ENCODE peak calls at places on chromosomes 3 and 15, in nine cellular contexts. One of them, this sample, is unnamed. For H3K4me1 and H3K36me3, the result is how much of the 10 kb centered on the place peaks cover.

GRCh38 chr15:81880314-81880713 is 165.5 kb downstream of the MEX3B start:
- DNase-seq in GM23338: no peak
- DNase-seq in effector memory CD4-positive, alpha-beta T cell: no peak
- DNase-seq in iPS DF 6.9: no peak
- DNase-seq in GM23248: no peak
- DNase-seq in heart right ventricle: no peak
- DNase-seq in stomach: no peak
- DNase-seq in psoas muscle: no peak
- DNase-seq in adrenal gland: no peak
- DNase-seq in this sample: no peak

GRCh38 chr3:15438988-15439387 is 11.6 kb downstream of the EAF1 start:
- DNase-seq in heart right ventricle: no peak
- DNase-seq in stomach: no peak
- DNase-seq in psoas muscle: no peak
- DNase-seq in adrenal gland: no peak
- DNase-seq in effector memory CD4-positive, alpha-beta T cell: no peak
- DNase-seq in GM23338: no peak
- DNase-seq in iPS DF 6.9: no peak
- DNase-seq in GM23248: peak
- DNase-seq in this sample: no peak

GRCh38 chr15:68412218-68412617 is 19.7 kb downstream of the ITGA11 start:
- DNase-seq in GM23248: no peak
- DNase-seq in iPS DF 6.9: no peak
- DNase-seq in psoas muscle: no peak
- DNase-seq in stomach: no peak
- DNase-seq in GM23338: no peak
- DNase-seq in adrenal gland: peak
- DNase-seq in effector memory CD4-positive, alpha-beta T cell: no peak
- DNase-seq in heart right ventricle: no peak
- DNase-seq in this sample: no peak

GRCh38 chr15:49606594-49606993 is 14.0 kb downstream of the FAM227B start:
- DNase-seq in psoas muscle: no peak
- DNase-seq in adrenal gland: no peak
- DNase-seq in effector memory CD4-positive, alpha-beta T cell: no peak
- DNase-seq in GM23338: peak
- DNase-seq in iPS DF 6.9: no peak
- DNase-seq in heart right ventricle: no peak
- DNase-seq in stomach: no peak
- DNase-seq in GM23248: no peak
- DNase-seq in this sample: no peak

GRCh38 chr15:79028411-79028964 is 62.1 kb downstream of the RASGRF1 start:
- DNase-seq in effector memory CD4-positive, alpha-beta T cell: no peak
- DNase-seq in GM23338: peak
- DNase-seq in psoas muscle: no peak
- DNase-seq in iPS DF 6.9: peak
- DNase-seq in GM23248: peak
- DNase-seq in heart right ventricle: peak
- DNase-seq in adrenal gland: peak
- DNase-seq in stomach: no peak
- DNase-seq in this sample: peak

GRCh38 chr15:78457101-78457500 is 19.1 kb downstream of the IREB2 start:
- DNase-seq in GM23338: no peak
- DNase-seq in psoas muscle: no peak
- DNase-seq in heart right ventricle: no peak
- DNase-seq in effector memory CD4-positive, alpha-beta T cell: no peak
- DNase-seq in iPS DF 6.9: no peak
- DNase-seq in GM23248: peak
- DNase-seq in stomach: no peak
- DNase-seq in adrenal gland: no peak
- DNase-seq in this sample: peak

GRCh38 chr15:74156678-74157411 is 16.7 kb upstream of the ISLR start:
- DNase-seq in GM23248: peak
- DNase-seq in adrenal gland: no peak
- DNase-seq in heart right ventricle: no peak
- DNase-seq in iPS DF 6.9: no peak
- DNase-seq in psoas muscle: no peak
- DNase-seq in GM23338: no peak
- DNase-seq in stomach: no peak
- DNase-seq in effector memory CD4-positive, alpha-beta T cell: no peak
- DNase-seq in this sample: peak

GRCh38 chr3:196082471-196082971 is 631 bp upstream of the TFRC start:
- DNase-seq in psoas muscle: no peak
- DNase-seq in heart right ventricle: no peak
- DNase-seq in stomach: no peak
- DNase-seq in effector memory CD4-positive, alpha-beta T cell: no peak
- DNase-seq in adrenal gland: no peak
- DNase-seq in iPS DF 6.9: no peak
- DNase-seq in GM23248: no peak
- DNase-seq in GM23338: no peak
- DNase-seq in this sample: no peak

GRCh38 chr15:65069779-65070546 is 2.2 kb upstream of the RASL12 start:
- DNase-seq in effector memory CD4-positive, alpha-beta T cell: no peak
- DNase-seq in GM23338: no peak
- DNase-seq in GM23248: no peak
- DNase-seq in adrenal gland: no peak
- DNase-seq in psoas muscle: peak
- DNase-seq in heart right ventricle: peak
- DNase-seq in stomach: no peak
- DNase-seq in iPS DF 6.9: no peak
- DNase-seq in this sample: no peak

GRCh38 chr15:65067645-65068416 is at the start of gene RASL12:
- DNase-seq in heart right ventricle: no peak
- DNase-seq in GM23248: no peak
- DNase-seq in adrenal gland: no peak
- DNase-seq in GM23338: peak
- DNase-seq in iPS DF 6.9: no peak
- DNase-seq in psoas muscle: no peak
- DNase-seq in effector memory CD4-positive, alpha-beta T cell: no peak
- DNase-seq in stomach: no peak
- DNase-seq in this sample: no peak

GRCh38 chr15:65067334-65067644 is 502 bp downstream of the RASL12 start:
- DNase-seq in psoas muscle: no peak
- DNase-seq in iPS DF 6.9: no peak
- DNase-seq in GM23338: no peak
- DNase-seq in effector memory CD4-positive, alpha-beta T cell: no peak
- DNase-seq in GM23248: no peak
- DNase-seq in adrenal gland: no peak
- DNase-seq in stomach: no peak
- DNase-seq in heart right ventricle: no peak
- DNase-seq in this sample: no peak

GRCh38 chr15:65068436-65068835 is 645 bp upstream of the RASL12 start:
- DNase-seq in stomach: no peak
- DNase-seq in GM23248: no peak
- DNase-seq in adrenal gland: no peak
- DNase-seq in psoas muscle: no peak
- DNase-seq in GM23338: no peak
- DNase-seq in effector memory CD4-positive, alpha-beta T cell: no peak
- DNase-seq in iPS DF 6.9: no peak
- DNase-seq in heart right ventricle: no peak
- DNase-seq in this sample: no peak

DNA sequence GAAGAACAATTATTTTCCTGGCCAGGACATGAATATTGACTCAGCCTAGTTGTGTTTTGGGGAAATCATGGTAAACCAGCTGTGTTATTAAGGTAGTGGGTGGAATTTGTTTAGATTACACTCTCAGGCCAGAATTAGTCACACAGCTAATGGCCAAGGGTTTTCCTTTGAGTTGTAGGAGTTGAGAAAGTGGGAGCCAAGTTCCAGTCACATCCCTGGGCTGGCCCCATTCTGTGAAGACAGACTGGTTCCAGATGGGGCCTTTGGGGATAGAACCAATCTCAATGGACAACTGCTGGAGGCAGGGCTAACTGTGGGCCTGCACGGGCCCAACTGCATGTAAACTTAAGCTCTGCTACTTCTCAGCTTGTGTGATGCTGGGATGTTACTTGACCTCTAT is 1.4 kb upstream of the RASL12 start:
- DNase-seq in stomach: no peak
- DNase-seq in GM23248: peak
- DNase-seq in heart right ventricle: peak
- DNase-seq in psoas muscle: no peak
- DNase-seq in effector memory CD4-positive, alpha-beta T cell: no peak
- DNase-seq in iPS DF 6.9: no peak
- DNase-seq in GM23338: no peak
- DNase-seq in adrenal gland: no peak
- DNase-seq in this sample: no peak
- H3K4me1 ChIP-seq in stomach: half or more
- H3K4me1 ChIP-seq in GM23248: under half
- H3K4me1 ChIP-seq in heart right ventricle: under half
- H3K4me1 ChIP-seq in psoas muscle: under half
- H3K4me1 ChIP-seq in effector memory CD4-positive, alpha-beta T cell: under half
- H3K4me1 ChIP-seq in iPS DF 6.9: under half
- H3K4me1 ChIP-seq in GM23338: under half
- H3K4me1 ChIP-seq in adrenal gland: under half
- H3K4me1 ChIP-seq in this sample: under half

GRCh38 chr3:115899050-115899449 is 275.7 kb downstream of the GAP43 start:
- DNase-seq in adrenal gland: no peak
- DNase-seq in stomach: no peak
- DNase-seq in GM23248: no peak
- DNase-seq in heart right ventricle: no peak
- DNase-seq in psoas muscle: no peak
- DNase-seq in iPS DF 6.9: no peak
- DNase-seq in GM23338: no peak
- DNase-seq in effector memory CD4-positive, alpha-beta T cell: no peak
- DNase-seq in this sample: no peak

GRCh38 chr3:115901008-115901407 is 277.7 kb downstream of the GAP43 start:
- DNase-seq in effector memory CD4-positive, alpha-beta T cell: no peak
- DNase-seq in stomach: no peak
- DNase-seq in psoas muscle: no peak
- DNase-seq in adrenal gland: no peak
- DNase-seq in GM23338: no peak
- DNase-seq in iPS DF 6.9: no peak
- DNase-seq in heart right ventricle: no peak
- DNase-seq in GM23248: no peak
- DNase-seq in this sample: no peak

GRCh38 chr3:115903843-115904242 is 280.5 kb downstream of the GAP43 start:
- DNase-seq in adrenal gland: no peak
- DNase-seq in GM23338: no peak
- DNase-seq in psoas muscle: no peak
- DNase-seq in heart right ventricle: no peak
- DNase-seq in iPS DF 6.9: no peak
- DNase-seq in stomach: no peak
- DNase-seq in GM23248: peak
- DNase-seq in effector memory CD4-positive, alpha-beta T cell: no peak
- DNase-seq in this sample: no peak

DNA sequence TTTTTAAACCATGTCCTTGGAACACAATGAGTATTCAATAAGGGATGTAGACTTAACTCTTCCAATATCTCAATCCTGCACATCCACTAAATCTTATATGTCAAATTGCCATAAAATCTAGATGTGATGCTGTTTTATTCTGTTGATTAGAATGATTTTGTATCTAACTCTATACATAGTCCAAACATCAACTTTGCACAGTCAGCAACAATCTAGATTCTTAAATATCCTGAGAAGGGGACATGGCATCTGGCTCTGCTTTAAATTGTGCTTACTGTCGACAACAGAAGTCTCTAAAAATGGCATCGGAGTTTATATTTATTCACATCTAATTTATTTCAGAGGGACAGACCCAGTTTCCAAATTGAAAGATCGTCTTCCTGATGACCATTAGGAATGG is 276.2 kb downstream of the GAP43 start:
- DNase-seq in heart right ventricle: no peak
- DNase-seq in psoas muscle: no peak
- DNase-seq in effector memory CD4-positive, alpha-beta T cell: no peak
- DNase-seq in iPS DF 6.9: no peak
- DNase-seq in GM23248: no peak
- DNase-seq in adrenal gland: no peak
- DNase-seq in GM23338: no peak
- DNase-seq in stomach: no peak
- DNase-seq in this sample: no peak
- H3K27ac ChIP-seq in heart right ventricle: no peak
- H3K27ac ChIP-seq in psoas muscle: no peak
- H3K27ac ChIP-seq in effector memory CD4-positive, alpha-beta T cell: no peak
- H3K27ac ChIP-seq in iPS DF 6.9: no peak
- H3K27ac ChIP-seq in GM23248: no peak
- H3K27ac ChIP-seq in adrenal gland: no peak
- H3K27ac ChIP-seq in GM23338: no peak
- H3K27ac ChIP-seq in stomach: no peak
- H3K27ac ChIP-seq in this sample: no peak

DNA sequence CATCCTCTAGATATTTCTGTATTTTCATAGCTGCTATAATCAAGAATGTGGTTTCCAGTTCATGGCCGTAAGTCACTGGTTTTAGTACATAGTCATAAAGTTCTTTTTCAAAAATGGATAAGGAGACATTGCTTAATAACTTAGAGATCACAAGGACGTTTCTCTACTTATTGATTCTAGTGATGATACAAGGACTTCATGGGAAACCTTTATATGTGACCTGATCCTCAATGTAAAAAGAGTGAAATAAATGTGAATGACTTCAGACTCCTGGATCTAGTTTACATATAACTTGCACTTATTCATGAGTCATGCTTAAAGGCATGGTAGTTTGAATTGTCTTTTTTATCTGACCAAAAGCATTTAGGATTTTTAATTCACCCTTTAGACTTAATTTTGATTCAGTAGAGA is 35.2 kb downstream of the TSC22D2 start:
- DNase-seq in GM23338: no peak
- DNase-seq in heart right ventricle: no peak
- DNase-seq in GM23248: peak
- DNase-seq in psoas muscle: no peak
- DNase-seq in adrenal gland: no peak
- DNase-seq in stomach: no peak
- DNase-seq in iPS DF 6.9: no peak
- DNase-seq in effector memory CD4-positive, alpha-beta T cell: no peak
- DNase-seq in this sample: no peak
- H3K36me3 ChIP-seq in GM23338: under half
- H3K36me3 ChIP-seq in heart right ventricle: under half
- H3K36me3 ChIP-seq in GM23248: under half
- H3K36me3 ChIP-seq in psoas muscle: under half
- H3K36me3 ChIP-seq in adrenal gland: under half
- H3K36me3 ChIP-seq in stomach: under half
- H3K36me3 ChIP-seq in iPS DF 6.9: under half
- H3K36me3 ChIP-seq in effector memory CD4-positive, alpha-beta T cell: under half
- H3K36me3 ChIP-seq in this sample: half or more

GRCh38 chr3:69292185-69292584 is 93.7 kb downstream of the FRMD4B start:
- DNase-seq in adrenal gland: no peak
- DNase-seq in GM23338: peak
- DNase-seq in stomach: no peak
- DNase-seq in heart right ventricle: no peak
- DNase-seq in iPS DF 6.9: no peak
- DNase-seq in GM23248: no peak
- DNase-seq in effector memory CD4-positive, alpha-beta T cell: no peak
- DNase-seq in psoas muscle: no peak
- DNase-seq in this sample: no peak

GRCh38 chr3:69288161-69288895 is 97.6 kb downstream of the FRMD4B start:
- DNase-seq in psoas muscle: no peak
- DNase-seq in GM23248: no peak
- DNase-seq in GM23338: peak
- DNase-seq in stomach: no peak
- DNase-seq in heart right ventricle: no peak
- DNase-seq in effector memory CD4-positive, alpha-beta T cell: no peak
- DNase-seq in iPS DF 6.9: peak
- DNase-seq in adrenal gland: no peak
- DNase-seq in this sample: no peak

GRCh38 chr3:69292959-69293574 is 92.8 kb downstream of the FRMD4B start:
- DNase-seq in GM23248: no peak
- DNase-seq in heart right ventricle: no peak
- DNase-seq in effector memory CD4-positive, alpha-beta T cell: no peak
- DNase-seq in iPS DF 6.9: no peak
- DNase-seq in adrenal gland: no peak
- DNase-seq in psoas muscle: no peak
- DNase-seq in GM23338: no peak
- DNase-seq in stomach: no peak
- DNase-seq in this sample: no peak

GRCh38 chr3:69290006-69290405 is 95.9 kb downstream of the FRMD4B start:
- DNase-seq in effector memory CD4-positive, alpha-beta T cell: no peak
- DNase-seq in GM23248: no peak
- DNase-seq in GM23338: no peak
- DNase-seq in heart right ventricle: peak
- DNase-seq in psoas muscle: no peak
- DNase-seq in adrenal gland: no peak
- DNase-seq in iPS DF 6.9: no peak
- DNase-seq in stomach: no peak
- DNase-seq in this sample: no peak

DNA sequence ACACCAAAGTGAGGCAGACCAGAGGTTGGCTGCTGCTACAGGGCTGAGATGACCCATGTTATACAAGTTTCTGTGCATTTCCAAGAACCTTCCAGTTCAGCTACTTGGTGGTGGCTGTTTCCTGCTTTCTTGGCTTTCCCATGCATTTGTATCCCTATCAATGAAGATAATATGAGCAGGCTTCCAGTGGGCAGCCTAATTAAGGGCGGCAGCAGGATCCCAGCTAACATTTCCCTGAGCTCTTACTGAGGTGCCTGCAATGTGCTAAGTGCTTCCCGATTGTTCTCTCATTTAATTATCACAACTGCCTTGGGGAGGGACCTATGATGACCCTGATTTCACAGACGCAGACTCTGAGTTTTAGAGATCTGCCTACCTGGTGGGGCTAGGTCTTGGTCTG is 95.5 kb downstream of the FRMD4B start:
- DNase-seq in GM23338: no peak
- DNase-seq in psoas muscle: no peak
- DNase-seq in GM23248: no peak
- DNase-seq in stomach: no peak
- DNase-seq in adrenal gland: no peak
- DNase-seq in effector memory CD4-positive, alpha-beta T cell: no peak
- DNase-seq in iPS DF 6.9: no peak
- DNase-seq in heart right ventricle: no peak
- DNase-seq in this sample: no peak
- H3K4me1 ChIP-seq in GM23338: under half
- H3K4me1 ChIP-seq in psoas muscle: under half
- H3K4me1 ChIP-seq in GM23248: under half
- H3K4me1 ChIP-seq in stomach: under half
- H3K4me1 ChIP-seq in adrenal gland: under half
- H3K4me1 ChIP-seq in effector memory CD4-positive, alpha-beta T cell: under half
- H3K4me1 ChIP-seq in iPS DF 6.9: under half
- H3K4me1 ChIP-seq in heart right ventricle: under half
- H3K4me1 ChIP-seq in this sample: under half